ENCODE peak calls at places on chromosomes 13 and 19, in four cellular contexts. R is thoracic aorta; L is BE2C; F is effector memory CD4-positive, alpha-beta T cell. M is an unnamed sample.

GRCh38 chr19:50510700-50511068 is 307 bp downstream of the JOSD2 start:
- DNase-seq in R (no peak), L (no peak), F (no peak), M (no peak)

GRCh38 chr13:100536643-100537180 is 51.9 kb downstream of the GGACT start:
- DNase-seq in R (no peak), L (no peak), F (no peak), M (no peak)

GRCh38 chr19:4089400-4089908 is 22.8 kb upstream of the ZBTB7A start:
- DNase-seq in R (no peak), L (no peak), F (peak; percentile 37), M (no peak)

GRCh38 chr19:11752244-11752736 is 13.5 kb upstream of the ZNF823 start:
- DNase-seq in R (no peak), L (no peak), F (no peak), M (no peak)

GRCh38 chr13:73039201-73040108 is 19.4 kb upstream of the KLF5 start:
- DNase-seq in R (no peak), L (no peak), F (no peak), M (no peak)

GRCh38 chr19:50332264-50333038 is 3.3 kb upstream of the KCNC3 start:
- DNase-seq in R (no peak), L (no peak), F (no peak), M (no peak)

GRCh38 chr19:50559636-50560035 is 8.6 kb downstream of the LRRC4B start:
- DNase-seq in R (no peak), L (no peak), F (no peak), M (no peak)

GRCh38 chr19:10270616-10271394 is at the start of gene ICAM1:
- DNase-seq in R (no peak), L (no peak), F (peak; percentile 71), M (peak; percentile 78)

GRCh38 chr13:104171132-104171531 is 1104.9 kb upstream of the SLC10A2 start:
- DNase-seq in R (no peak), L (no peak), F (no peak), M (no peak)

GRCh38 chr13:32911506-32911905 is 104.7 kb upstream of the KL start:
- DNase-seq in R (no peak), L (peak; percentile 46), F (no peak), M (peak; percentile 75)

GRCh38 chr19:20503536-20503935 is 62.0 kb downstream of the ZNF737 start:
- DNase-seq in R (no peak), L (no peak), F (no peak), M (no peak)

GRCh38 chr19:43575955-43576451 is 402 bp downstream of the PINLYP start:
- DNase-seq in R (no peak), L (no peak), F (no peak), M (no peak)

DNA sequence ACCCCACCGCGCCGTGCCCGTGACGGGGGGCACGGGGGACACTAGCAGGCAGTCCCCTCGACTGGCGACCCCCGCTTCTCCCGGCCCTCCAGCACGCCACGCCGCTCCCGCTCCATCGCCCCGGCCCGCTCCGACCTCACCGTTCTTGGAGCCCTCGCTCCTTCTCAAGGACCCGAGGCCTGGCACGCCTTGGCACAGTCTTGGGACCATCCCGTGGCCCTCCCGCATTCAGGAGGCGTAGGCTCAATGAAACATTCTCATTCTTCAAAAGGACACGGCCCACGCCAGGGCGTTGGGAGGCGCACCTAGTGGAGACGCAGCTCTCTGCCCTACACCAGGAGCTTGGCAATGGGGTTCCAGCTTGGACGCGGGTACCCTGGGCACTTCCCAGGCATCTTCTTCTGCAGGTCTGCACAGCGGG is 473 bp upstream of the CERS1 start:
- DNase-seq in R (no peak), L (no peak), F (no peak), M (peak; percentile 90)
- H3K4me3 ChIP-seq in R (no peak overlapping the region), L (no peak overlapping the region), F (no peak overlapping the region), M (peak overlapping the region; percentile 54)

GRCh38 chr13:24491853-24492252 is 20.7 kb downstream of the PARP4 start:
- DNase-seq in R (no peak), L (no peak), F (no peak), M (no peak)
- H3K4me3 ChIP-seq in R (no peak overlapping the region), L (no peak overlapping the region), F (no peak overlapping the region), M (no peak overlapping the region)

GRCh38 chr13:46617382-46617781 is 64.4 kb downstream of the LRCH1 start:
- DNase-seq in R (no peak), L (no peak), F (no peak), M (no peak)

GRCh38 chr13:46617885-46618284 is 64.9 kb downstream of the LRCH1 start:
- DNase-seq in R (no peak), L (no peak), F (no peak), M (no peak)

GRCh38 chr13:46613409-46614049 is 60.6 kb downstream of the LRCH1 start:
- DNase-seq in R (no peak), L (no peak), F (no peak), M (no peak)

GRCh38 chr13:46614582-46614981 is 61.6 kb downstream of the LRCH1 start:
- DNase-seq in R (no peak), L (no peak), F (no peak), M (no peak)

DNA sequence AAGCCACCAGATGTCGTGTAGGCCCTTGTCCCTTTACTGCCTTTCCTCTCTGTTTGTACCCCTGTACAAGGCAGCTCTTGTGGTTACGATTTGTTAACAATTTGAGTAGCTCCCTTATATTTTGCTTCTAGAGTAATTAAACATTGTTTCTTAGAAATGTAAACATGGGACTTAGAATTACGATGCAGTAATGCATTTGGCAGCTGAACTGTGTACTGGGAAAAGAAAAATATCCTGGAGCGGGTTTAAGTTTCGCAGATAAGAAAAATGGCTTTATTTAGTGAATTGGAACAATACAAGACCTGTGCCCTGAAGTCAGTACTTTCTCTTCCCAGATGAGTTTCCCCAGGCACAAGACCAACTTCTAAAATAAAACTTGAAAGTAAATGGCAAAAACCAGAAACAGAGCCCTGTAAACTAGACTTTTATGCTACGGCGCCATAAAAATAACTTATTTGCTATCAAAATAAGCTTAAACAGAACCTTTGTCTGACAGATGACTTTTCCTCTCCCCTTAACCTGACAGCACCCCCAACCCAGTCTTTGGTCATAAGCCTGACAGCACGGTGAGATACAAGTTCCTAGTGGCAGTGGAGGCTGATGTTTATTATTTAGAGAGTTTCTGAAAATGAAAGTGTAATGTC is 63.0 kb downstream of the LRCH1 start:
- DNase-seq in R (no peak), L (no peak), F (no peak), M (no peak)
- H3K4me3 ChIP-seq in R (peak overlapping the region; percentile 63), L (no peak overlapping the region), F (no peak overlapping the region), M (no peak overlapping the region)

GRCh38 chr19:55005684-55006488 is 32.2 kb downstream of the GP6 start:
- DNase-seq in R (no peak), L (peak; percentile 12), F (peak; percentile 25), M (peak; percentile 68)
- H3K4me3 ChIP-seq in R (peak overlapping the region; percentile 69), L (peak overlapping the region; percentile 24), F (peak overlapping the region; percentile 47), M (peak overlapping the region; percentile 68)

DNA sequence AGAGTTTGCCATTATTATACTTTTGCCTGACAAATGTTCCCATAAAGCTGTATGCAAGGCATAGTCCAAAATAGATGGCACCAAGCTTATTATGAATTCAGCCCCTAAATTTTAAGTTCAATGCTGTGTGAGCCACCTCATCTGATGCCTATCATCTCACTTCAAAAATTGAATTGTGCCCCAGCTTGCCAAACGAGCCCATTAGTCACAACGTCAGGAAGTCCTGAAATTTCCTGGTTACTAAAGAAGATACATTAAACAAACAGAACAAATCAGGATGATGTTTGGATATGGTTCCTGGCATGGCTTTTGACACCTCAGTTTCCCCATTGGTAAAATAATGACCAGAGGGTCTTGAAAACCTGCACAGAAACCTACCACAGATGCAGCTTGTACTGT is 147.5 kb upstream of the SOX21 start:
- DNase-seq in R (no peak), L (no peak), F (no peak), M (no peak)
- H3K4me3 ChIP-seq in R (no peak overlapping the region), L (no peak overlapping the region), F (no peak overlapping the region), M (no peak overlapping the region)

DNA sequence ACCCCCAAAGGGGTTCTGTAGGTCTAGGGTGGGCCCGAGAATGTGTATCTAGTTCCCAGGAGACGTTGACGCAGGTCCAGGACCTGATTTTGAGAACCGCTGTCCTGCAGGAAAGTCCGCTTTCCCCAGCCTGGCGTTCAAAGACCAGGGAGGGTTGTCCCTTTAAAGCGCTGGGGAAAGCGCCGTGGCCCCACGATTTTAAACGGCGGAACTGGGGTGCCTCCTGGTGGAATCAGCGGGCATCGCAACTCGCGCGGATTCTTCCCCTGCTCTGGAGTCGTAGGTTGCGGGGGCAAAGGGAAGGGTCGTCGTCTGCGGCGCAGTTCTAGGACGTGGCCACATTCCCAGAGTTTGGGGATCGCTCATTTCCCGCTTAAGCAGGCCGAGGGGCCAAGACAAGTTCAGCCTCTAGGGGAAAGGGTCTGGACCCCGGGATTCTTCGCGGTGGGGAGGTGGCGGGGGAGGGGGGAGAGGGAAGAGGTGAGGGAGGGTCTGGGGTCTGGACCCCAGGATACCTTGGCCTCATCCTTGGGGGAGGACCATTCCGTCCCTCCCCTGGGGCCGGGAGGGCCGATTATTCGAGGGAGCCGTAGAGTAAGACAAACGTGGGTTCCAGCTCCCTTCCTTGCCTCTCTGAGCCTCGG is 7.7 kb downstream of the PNMA8B start:
- DNase-seq in R (no peak), L (peak; percentile 80), F (peak; percentile 50), M (peak; percentile 88)
- H3K4me3 ChIP-seq in R (peak overlapping the region; percentile 71), L (peak overlapping the region; percentile 42), F (no peak overlapping the region), M (peak overlapping the region; percentile 9)

DNA sequence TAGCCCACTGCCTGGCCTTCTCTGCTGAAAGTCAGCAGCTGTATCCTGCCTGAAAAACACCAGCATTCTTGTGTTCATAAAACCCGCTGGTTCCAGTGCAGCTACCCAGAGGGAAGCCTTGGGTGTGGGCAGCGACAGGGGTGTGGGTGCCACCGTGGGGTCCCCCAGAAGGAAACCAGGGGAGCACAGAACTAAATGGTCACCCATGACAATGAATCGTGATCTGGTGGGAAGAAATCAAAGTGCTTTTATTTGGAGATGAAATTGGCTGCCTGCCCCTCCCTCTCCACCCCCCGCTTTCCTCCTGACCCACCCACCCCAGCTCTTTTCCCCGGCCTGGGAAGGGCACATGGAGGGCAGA is 13.7 kb downstream of the RASA3 start:
- DNase-seq in R (no peak), L (no peak), F (no peak), M (no peak)
- H3K4me3 ChIP-seq in R (peak overlapping the region; percentile 66), L (no peak overlapping the region), F (no peak overlapping the region), M (no peak overlapping the region)

GRCh38 chr19:58204566-58204965 is 21.7 kb downstream of the ZNF274 start:
- DNase-seq in R (no peak), L (no peak), F (no peak), M (no peak)
- H3K4me3 ChIP-seq in R (no peak overlapping the region), L (no peak overlapping the region), F (no peak overlapping the region), M (peak overlapping the region; percentile 39)